ENCODE peak calls at places on chromosomes 7 and 10, in eight cellular contexts. L, Z, B, O, S, Q, E and X are unnamed samples.

GRCh38 chr7:85673881-85674280 is 487.0 kb upstream of the SEMA3D start:
- DNase-seq in L (no peak), Z (no peak), B (peak; percentile 4), O (no peak), S (no peak), Q (no peak), E (no peak), X (no peak)

GRCh38 chr7:937851-938484 is 16.5 kb downstream of the ADAP1 start:
- DNase-seq in L (no peak), Z (no peak), B (no peak), O (no peak), S (no peak), Q (no peak), E (no peak), X (no peak)

GRCh38 chr7:63041786-63042185 is 956.9 kb upstream of the ZNF722 start:
- DNase-seq in L (no peak), Z (no peak), B (no peak), O (no peak), S (no peak), Q (no peak), E (no peak), X (no peak)

GRCh38 chr10:62354941-62355340 is 19.2 kb upstream of the ZNF365 start:
- DNase-seq in L (no peak), Z (no peak), B (no peak), O (no peak), S (no peak), Q (no peak), E (no peak), X (no peak)

GRCh38 chr7:52540041-52540440 is 495.4 kb upstream of the POM121L12 start:
- DNase-seq in L (no peak), Z (no peak), B (no peak), O (no peak), S (no peak), Q (no peak), E (peak; percentile 61), X (no peak)

GRCh38 chr7:152158801-152159587 is 133.5 kb downstream of the GALNT11 start:
- DNase-seq in L (no peak), Z (no peak), B (no peak), O (no peak), S (no peak), Q (no peak), E (no peak), X (no peak)

GRCh38 chr10:21675157-21675796 is 141.2 kb downstream of the MLLT10 start:
- DNase-seq in L (peak; percentile 50), Z (peak; percentile 3), B (peak; percentile 66), O (peak; percentile 11), S (peak; percentile 44), Q (peak; percentile 23), E (peak; percentile 25), X (peak; percentile 36)

GRCh38 chr10:77965294-77965693 is 38.7 kb upstream of the DLG5 start:
- DNase-seq in L (no peak), Z (no peak), B (peak; percentile 87), O (no peak), S (no peak), Q (no peak), E (no peak), X (peak; percentile 46)

GRCh38 chr10:88473989-88474883 is 108.9 kb downstream of the RNLS start:
- DNase-seq in L (no peak), Z (no peak), B (no peak), O (no peak), S (peak; percentile 99), Q (no peak), E (no peak), X (no peak)

GRCh38 chr10:114246679-114247305 is 7.7 kb downstream of the VWA2 start:
- DNase-seq in L (no peak), Z (no peak), B (peak; percentile 25), O (no peak), S (peak; percentile 23), Q (no peak), E (peak; percentile 71), X (no peak)

GRCh38 chr7:127486654-127487053 is 94.1 kb upstream of the ZNF800 start:
- DNase-seq in L (no peak), Z (no peak), B (peak; percentile 51), O (no peak), S (no peak), Q (no peak), E (peak; percentile 25), X (peak; percentile 4)

GRCh38 chr10:69248117-69248730 is 28.1 kb downstream of the HKDC1 start:
- DNase-seq in L (no peak), Z (no peak), B (no peak), O (no peak), S (no peak), Q (no peak), E (no peak), X (no peak)

GRCh38 chr7:97858221-97858620 is 14.0 kb downstream of the ASNS start:
- DNase-seq in L (no peak), Z (no peak), B (no peak), O (no peak), S (no peak), Q (no peak), E (no peak), X (no peak)

GRCh38 chr7:19224951-19225350 is 79.7 kb upstream of the FERD3L start:
- DNase-seq in L (no peak), Z (no peak), B (no peak), O (no peak), S (no peak), Q (no peak), E (no peak), X (no peak)

GRCh38 chr10:78634835-78635234 is 433.9 kb upstream of the ZMIZ1 start:
- DNase-seq in L (no peak), Z (no peak), B (no peak), O (no peak), S (no peak), Q (no peak), E (no peak), X (peak; percentile 78)

GRCh38 chr10:133242611-133243356 is 5.1 kb downstream of the VENTX start:
- DNase-seq in L (no peak), Z (no peak), B (peak; percentile 58), O (no peak), S (no peak), Q (no peak), E (no peak), X (peak; percentile 38)

GRCh38 chr10:133079836-133080682 is 7.7 kb upstream of the ADGRA1 start:
- DNase-seq in L (no peak), Z (no peak), B (no peak), O (no peak), S (peak; percentile 58), Q (no peak), E (no peak), X (peak; percentile 13)

GRCh38 chr10:70893227-70894006 is 5.1 kb upstream of the PCBD1 start:
- DNase-seq in L (no peak), Z (no peak), B (no peak), O (no peak), S (no peak), Q (no peak), E (no peak), X (no peak)

GRCh38 chr10:117632406-117632805 is 89.9 kb downstream of the EMX2 start:
- DNase-seq in L (no peak), Z (no peak), B (no peak), O (no peak), S (no peak), Q (no peak), E (no peak), X (no peak)

GRCh38 chr7:87139514-87139913 is 12.7 kb upstream of the DMTF1 start:
- DNase-seq in L (no peak), Z (no peak), B (no peak), O (no peak), S (no peak), Q (no peak), E (no peak), X (no peak)

GRCh38 chr7:33986951-33987948 is 81.9 kb downstream of the BMPER start:
- DNase-seq in L (no peak), Z (no peak), B (peak; percentile 100), O (no peak), S (peak; percentile 69), Q (no peak), E (peak; percentile 96), X (peak; percentile 100)